ENCODE peak calls at places on chromosomes 16 and 17, in ten cellular contexts. W is keratinocyte, G is A673, L is kidney, E is K562, Z is endothelial cell of umbilical vein, S is heart right ventricle, Y is colonic mucosa, N is RWPE1, P is esophagus muscularis mucosa. Q is an unnamed sample.

GRCh38 chr16:68214726-68215125 is 21.2 kb downstream of the ESRP2 start:
- DNase-seq in E (no peak), N (no peak), Y (no peak), Z (no peak), P (no peak), G (no peak), L (no peak), S (no peak), W (no peak), Q (no peak)

GRCh38 chr16:89843409-89844350 is 15.4 kb downstream of the SPIRE2 start:
- DNase-seq in S (no peak), N (no peak), P (no peak), Z (no peak), W (no peak), E (no peak), Y (no peak), L (no peak), G (no peak), Q (no peak)

GRCh38 chr17:19410875-19411291 is at the start of gene RNF112:
- DNase-seq in P (no peak), W (no peak), E (no peak), G (no peak), L (no peak), Y (no peak), S (no peak), Z (no peak), N (no peak), Q (peak)

GRCh38 chr16:57801098-57801855 is 1.0 kb downstream of the KIFC3 start:
- DNase-seq in L (peak), Y (no peak), G (no peak), S (no peak), N (peak), P (no peak), E (peak), Z (peak), W (no peak), Q (no peak)

GRCh38 chr17:7475764-7476422 is 3.5 kb downstream of the ZBTB4 start:
- DNase-seq in Z (no peak), W (no peak), S (peak), P (peak), G (no peak), N (peak), Y (peak), E (peak), L (peak), Q (no peak)

GRCh38 chr17:77343031-77343866 is 202.5 kb downstream of the SEC14L1 start:
- DNase-seq in E (no peak), N (no peak), W (no peak), P (peak), Y (peak), S (no peak), Z (no peak), L (no peak), G (no peak), Q (peak)

GRCh38 chr17:27540300-27541105 is 84.3 kb downstream of the KSR1 start:
- DNase-seq in Y (peak), Z (no peak), W (no peak), P (peak), N (no peak), S (peak), G (no peak), L (peak), E (no peak), Q (no peak)

GRCh38 chr17:72632026-72632684 is 460.3 kb downstream of the SLC39A11 start:
- DNase-seq in E (no peak), W (no peak), G (no peak), S (peak), N (no peak), P (no peak), Y (peak), Z (no peak), L (no peak), Q (peak)

GRCh38 chr17:41452276-41452675 is 11.5 kb upstream of the KRT38 start:
- DNase-seq in Z (no peak), W (no peak), E (no peak), N (no peak), S (no peak), G (no peak), L (no peak), Y (no peak), P (no peak), Q (no peak)

GRCh38 chr17:35947156-35947585 is 3.7 kb upstream of the LYZL6 start:
- DNase-seq in N (peak), Z (peak), L (no peak), E (peak), S (peak), P (no peak), G (peak), Y (peak), W (no peak), Q (peak)

GRCh38 chr16:27776556-27776955 is 226.6 kb downstream of the KATNIP start:
- DNase-seq in W (no peak), Z (no peak), E (no peak), P (no peak), G (no peak), Y (no peak), S (no peak), L (peak), N (no peak), Q (no peak)

GRCh38 chr17:57259817-57260216 is 3.5 kb downstream of the MSI2 start:
- DNase-seq in L (no peak), W (no peak), E (no peak), P (no peak), Z (no peak), Y (no peak), N (no peak), G (no peak), S (no peak), Q (no peak)

GRCh38 chr17:57255776-57256681 is at the start of gene MSI2:
- DNase-seq in G (peak), N (peak), W (peak), Z (peak), L (peak), P (peak), S (peak), Y (peak), E (peak), Q (peak)

GRCh38 chr17:57256708-57257112 is 387 bp downstream of the MSI2 start:
- DNase-seq in Z (peak), Y (peak), G (peak), P (no peak), L (no peak), N (peak), E (peak), W (no peak), S (peak), Q (peak)

GRCh38 chr17:57257213-57257873 is 1.0 kb downstream of the MSI2 start:
- DNase-seq in S (no peak), L (no peak), P (no peak), N (no peak), E (peak), W (no peak), G (no peak), Z (peak), Y (peak), Q (peak)

DNA sequence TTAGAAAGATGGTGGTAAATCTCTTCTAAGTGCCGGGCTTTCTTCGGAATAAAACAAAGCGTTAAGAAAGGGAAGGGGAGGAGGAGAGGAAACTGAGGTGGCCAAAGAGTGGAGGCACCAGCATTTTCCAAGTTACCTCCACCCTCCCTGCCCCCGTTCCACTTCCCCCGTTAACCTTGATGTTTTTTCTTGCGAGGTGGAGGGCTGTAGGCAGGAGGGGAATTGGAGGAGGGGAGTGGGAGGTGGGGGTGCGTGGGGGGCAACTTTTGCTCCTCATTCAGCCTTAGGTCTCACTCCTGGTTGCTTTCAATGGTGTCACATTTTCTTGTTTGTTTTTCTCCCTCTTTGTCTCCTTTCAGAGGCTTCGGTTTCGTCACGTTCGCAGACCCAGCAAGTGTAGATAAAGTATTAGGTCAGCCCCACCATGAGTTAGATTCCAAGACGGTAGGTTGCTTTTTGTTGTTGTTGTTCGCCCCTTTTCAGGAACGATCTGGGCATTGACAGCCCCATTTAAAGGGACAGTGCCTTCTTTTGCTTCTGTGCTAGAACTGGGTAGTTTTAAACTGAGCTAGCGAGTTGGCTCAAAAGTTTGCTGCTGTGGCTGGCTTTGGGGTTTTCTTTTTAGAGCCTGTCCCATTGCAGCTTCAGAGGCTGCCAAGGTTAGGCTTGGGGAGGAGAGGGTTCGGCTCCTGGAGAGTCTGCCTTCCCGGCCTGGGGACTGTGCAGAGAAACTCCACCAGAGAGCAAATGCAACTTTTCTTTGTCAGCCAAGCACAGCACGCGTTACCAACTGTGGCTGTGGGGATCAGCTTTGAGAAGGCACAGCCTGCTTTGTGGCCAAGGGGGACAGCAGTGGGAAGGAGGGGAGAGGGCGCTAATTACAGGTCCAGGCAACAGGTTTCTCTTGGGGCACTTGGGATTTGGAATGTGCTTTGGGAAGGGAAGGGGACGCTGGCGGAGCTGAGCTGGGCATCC is 1.9 kb downstream of the MSI2 start:
- DNase-seq in E (peak), P (no peak), Y (peak), S (no peak), L (no peak), Z (peak), W (no peak), N (no peak), G (peak), Q (peak)
- H3K27ac ChIP-seq in E (peak), P (peak), Y (no peak), S (peak), L (peak), Z (peak), W (peak), N (peak), G (peak), Q (peak)

GRCh38 chr17:74380959-74381808 is 13.9 kb downstream of the GPR142 start:
- DNase-seq in L (no peak), P (no peak), Y (peak), W (no peak), N (no peak), S (no peak), Z (no peak), E (no peak), G (no peak), Q (no peak)

GRCh38 chr17:74380086-74380958 is 13.0 kb downstream of the GPR142 start:
- DNase-seq in Z (no peak), W (peak), P (no peak), L (no peak), Y (peak), G (no peak), N (peak), E (no peak), S (no peak), Q (no peak)

GRCh38 chr17:74374786-74375185 is 7.5 kb downstream of the GPR142 start:
- DNase-seq in L (no peak), E (no peak), Z (no peak), P (no peak), S (no peak), Y (no peak), W (no peak), N (no peak), G (no peak), Q (no peak)

GRCh38 chr17:74383140-74383539 is 15.8 kb downstream of the GPR142 start:
- DNase-seq in W (no peak), L (no peak), Z (no peak), Y (no peak), S (no peak), G (no peak), P (no peak), E (no peak), N (no peak), Q (no peak)

GRCh38 chr17:74379495-74380085 is 12.3 kb downstream of the GPR142 start:
- DNase-seq in N (peak), G (peak), Y (peak), E (peak), L (peak), P (peak), S (peak), W (peak), Z (peak), Q (peak)
- TF ChIP-seq CTCF in N (peak), G (peak), Y (peak), E (peak), L (peak), P (peak), S (peak), W (peak), Z (peak), Q (peak)

DNA sequence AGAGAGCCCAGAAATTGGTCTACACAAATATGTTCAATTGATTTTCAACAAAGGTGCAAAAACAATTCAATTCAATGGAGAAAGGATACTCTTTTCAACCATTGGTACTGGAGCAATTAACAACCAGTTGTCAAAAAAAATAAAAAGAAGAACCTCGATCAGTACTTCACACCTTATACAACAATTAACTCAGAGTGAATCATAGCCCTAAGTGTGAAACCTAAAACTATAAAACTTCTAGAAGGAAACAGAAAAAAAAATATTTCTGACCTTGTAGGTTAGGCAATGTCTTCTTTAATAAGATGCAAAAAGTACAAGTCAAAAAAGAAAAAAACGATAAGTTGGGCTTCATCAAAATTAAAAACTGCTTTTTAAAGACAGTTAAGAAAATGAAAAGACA is 56.1 kb upstream of the CHMP6 start:
- DNase-seq in Z (no peak), E (no peak), Y (no peak), W (no peak), G (no peak), L (no peak), S (no peak), N (no peak), P (no peak), Q (no peak)
- H3K27ac ChIP-seq in Z (no peak), E (no peak), Y (no peak), W (no peak), G (no peak), L (no peak), S (no peak), N (no peak), P (no peak), Q (no peak)

GRCh38 chr17:74671031-74671771 is 41.5 kb downstream of the CD300LF start:
- DNase-seq in P (no peak), G (peak), S (peak), L (peak), Y (peak), Z (peak), W (peak), E (peak), N (peak), Q (peak)
- TF ChIP-seq CTCF in P (no peak), G (no peak), S (no peak), L (no peak), Y (no peak), Z (no peak), W (no peak), E (no peak), N (no peak), Q (no peak)

GRCh38 chr17:45949755-45950320 is 49.2 kb upstream of the STH start:
- DNase-seq in Y (no peak), Z (no peak), W (no peak), N (no peak), P (no peak), S (no peak), L (no peak), G (no peak), E (no peak), Q (no peak)
- H3K27ac ChIP-seq in Y (no peak), Z (no peak), W (no peak), N (no peak), P (no peak), S (no peak), L (no peak), G (no peak), E (no peak), Q (no peak)